ENCODE peak calls at places on chromosome 14, in eight cellular contexts. U is AG09319, N is D721Med, Z is GM12865, V is AG04450, P is dorsolateral prefrontal cortex, J is PC-9, G is omental fat pad. C is an unnamed sample.

GRCh38 chr14:38248629-38249028 is 7.3 kb downstream of the CLEC14A start:
- DNase-seq in U (no peak), N (no peak), Z (no peak), V (no peak), P (no peak), J (no peak), G (no peak), C (no peak)

GRCh38 chr14:41749425-41749824 is 142.7 kb downstream of the LRFN5 start:
- DNase-seq in U (no peak), N (no peak), Z (no peak), V (no peak), P (no peak), J (no peak), G (no peak), C (no peak)

GRCh38 chr14:50740858-50741257 is 72.8 kb upstream of the SAV1 start:
- DNase-seq in U (no peak), N (no peak), Z (no peak), V (no peak), P (no peak), J (no peak), G (no peak), C (no peak)

GRCh38 chr14:50364792-50365191 is 31.9 kb downstream of the CDKL1 start:
- DNase-seq in U (no peak), N (no peak), Z (no peak), V (no peak), P (no peak), J (no peak), G (no peak), C (no peak)

GRCh38 chr14:31543969-31544799 is 17.0 kb upstream of the NUBPL start:
- DNase-seq in U (no peak), N (no peak), Z (peak), V (no peak), P (no peak), J (no peak), G (no peak), C (no peak)

GRCh38 chr14:105143451-105144230 is 24.9 kb downstream of the JAG2 start:
- DNase-seq in U (no peak), N (no peak), Z (no peak), V (no peak), P (no peak), J (no peak), G (no peak), C (no peak)

GRCh38 chr14:35339761-35340406 is 47.7 kb downstream of the PSMA6 start:
- DNase-seq in U (no peak), N (no peak), Z (peak), V (no peak), P (no peak), J (no peak), G (no peak), C (no peak)

GRCh38 chr14:22561661-22562579 is 27.1 kb downstream of the DAD1 start:
- DNase-seq in U (no peak), N (no peak), Z (peak), V (no peak), P (no peak), J (no peak), G (no peak), C (no peak)

GRCh38 chr14:93970967-93971634 is 5.3 kb downstream of the ASB2 start:
- DNase-seq in U (no peak), N (no peak), Z (peak), V (no peak), P (no peak), J (no peak), G (no peak), C (no peak)

GRCh38 chr14:96260341-96260821 is 4.4 kb downstream of the BDKRB1 start:
- DNase-seq in U (peak), N (no peak), Z (no peak), V (no peak), P (no peak), J (no peak), G (no peak), C (peak)

GRCh38 chr14:105090493-105091334 is 25.5 kb upstream of the GPR132 start:
- DNase-seq in U (no peak), N (peak), Z (peak), V (no peak), P (peak), J (peak), G (peak), C (no peak)

GRCh38 chr14:105529506-105530445 is 3.4 kb downstream of the TMEM121 start:
- DNase-seq in U (no peak), N (no peak), Z (peak), V (no peak), P (no peak), J (no peak), G (no peak), C (no peak)

GRCh38 chr14:69605761-69606160 is 5.6 kb upstream of the SUSD6 start:
- DNase-seq in U (no peak), N (no peak), Z (no peak), V (no peak), P (no peak), J (no peak), G (no peak), C (no peak)

GRCh38 chr14:62138593-62138992 is 376.4 kb downstream of the SNAPC1 start:
- DNase-seq in U (no peak), N (no peak), Z (no peak), V (no peak), P (no peak), J (no peak), G (no peak), C (no peak)

GRCh38 chr14:21825147-21825743 is 151.6 kb upstream of the OR4E1 start:
- DNase-seq in U (no peak), N (no peak), Z (peak), V (no peak), P (no peak), J (no peak), G (no peak), C (no peak)

GRCh38 chr14:37168721-37169120 is 3.7 kb downstream of the SLC25A21 start:
- DNase-seq in U (no peak), N (no peak), Z (no peak), V (no peak), P (no peak), J (no peak), G (no peak), C (no peak)

GRCh38 chr14:99605299-99605961 is 1.4 kb upstream of the CCDC85C start:
- DNase-seq in U (peak), N (peak), Z (peak), V (no peak), P (peak), J (no peak), G (no peak), C (no peak)

GRCh38 chr14:38882533-38882932 is 220.5 kb downstream of the SEC23A start:
- DNase-seq in U (no peak), N (no peak), Z (no peak), V (no peak), P (no peak), J (no peak), G (no peak), C (no peak)

GRCh38 chr14:39266871-39267591 is 33.3 kb downstream of the MIA2 start:
- DNase-seq in U (peak), N (peak), Z (peak), V (peak), P (peak), J (peak), G (peak), C (no peak)

GRCh38 chr14:61151276-61151675 is 129.9 kb downstream of the TMEM30B start:
- DNase-seq in U (no peak), N (no peak), Z (no peak), V (no peak), P (no peak), J (no peak), G (no peak), C (no peak)

GRCh38 chr14:53569471-53569870 is 387.2 kb downstream of the BMP4 start:
- DNase-seq in U (no peak), N (no peak), Z (no peak), V (no peak), P (no peak), J (no peak), G (no peak), C (no peak)

GRCh38 chr14:103141117-103141796 is 18.0 kb downstream of the TNFAIP2 start:
- DNase-seq in U (no peak), N (peak), Z (peak), V (no peak), P (no peak), J (peak), G (no peak), C (no peak)

GRCh38 chr14:95471526-95472304 is 44.7 kb downstream of the SYNE3 start:
- DNase-seq in U (no peak), N (no peak), Z (no peak), V (no peak), P (no peak), J (no peak), G (no peak), C (no peak)

GRCh38 chr14:69933623-69934275 is 54.5 kb downstream of the SMOC1 start:
- DNase-seq in U (no peak), N (no peak), Z (no peak), V (no peak), P (no peak), J (no peak), G (no peak), C (no peak)

GRCh38 chr14:54498095-54498531 is 9.3 kb upstream of the GMFB start:
- DNase-seq in U (no peak), N (no peak), Z (no peak), V (no peak), P (no peak), J (no peak), G (no peak), C (no peak)

GRCh38 chr14:73616831-73617230 is 4.5 kb downstream of the ACOT6 start:
- DNase-seq in U (no peak), N (no peak), Z (no peak), V (no peak), P (no peak), J (no peak), G (no peak), C (no peak)

GRCh38 chr14:74618078-74618952 is 6.3 kb upstream of the LTBP2 start:
- DNase-seq in U (no peak), N (no peak), Z (peak), V (no peak), P (no peak), J (peak), G (no peak), C (no peak)

GRCh38 chr14:35789651-35790050 is 19.4 kb downstream of the RALGAPA1 start:
- DNase-seq in U (no peak), N (no peak), Z (peak), V (no peak), P (no peak), J (no peak), G (no peak), C (peak)

GRCh38 chr14:98548071-98548686 is 723.8 kb downstream of the BCL11B start:
- DNase-seq in U (no peak), N (no peak), Z (peak), V (no peak), P (no peak), J (no peak), G (no peak), C (no peak)

GRCh38 chr14:69052181-69052601 is 73.1 kb upstream of the ACTN1 start:
- DNase-seq in U (no peak), N (no peak), Z (no peak), V (no peak), P (no peak), J (no peak), G (no peak), C (no peak)

GRCh38 chr14:77026166-77026929 is 2.2 kb downstream of the IRF2BPL start:
- DNase-seq in U (no peak), N (no peak), Z (no peak), V (no peak), P (no peak), J (peak), G (no peak), C (no peak)

GRCh38 chr14:77024171-77024627 is 4.3 kb downstream of the IRF2BPL start:
- DNase-seq in U (no peak), N (no peak), Z (peak), V (no peak), P (no peak), J (no peak), G (no peak), C (no peak)

GRCh38 chr14:77022219-77022852 is 6.2 kb downstream of the IRF2BPL start:
- DNase-seq in U (no peak), N (no peak), Z (peak), V (no peak), P (no peak), J (no peak), G (no peak), C (no peak)

GRCh38 chr14:77025744-77026165 is 2.8 kb downstream of the IRF2BPL start:
- DNase-seq in U (no peak), N (no peak), Z (no peak), V (no peak), P (no peak), J (no peak), G (no peak), C (no peak)

DNA sequence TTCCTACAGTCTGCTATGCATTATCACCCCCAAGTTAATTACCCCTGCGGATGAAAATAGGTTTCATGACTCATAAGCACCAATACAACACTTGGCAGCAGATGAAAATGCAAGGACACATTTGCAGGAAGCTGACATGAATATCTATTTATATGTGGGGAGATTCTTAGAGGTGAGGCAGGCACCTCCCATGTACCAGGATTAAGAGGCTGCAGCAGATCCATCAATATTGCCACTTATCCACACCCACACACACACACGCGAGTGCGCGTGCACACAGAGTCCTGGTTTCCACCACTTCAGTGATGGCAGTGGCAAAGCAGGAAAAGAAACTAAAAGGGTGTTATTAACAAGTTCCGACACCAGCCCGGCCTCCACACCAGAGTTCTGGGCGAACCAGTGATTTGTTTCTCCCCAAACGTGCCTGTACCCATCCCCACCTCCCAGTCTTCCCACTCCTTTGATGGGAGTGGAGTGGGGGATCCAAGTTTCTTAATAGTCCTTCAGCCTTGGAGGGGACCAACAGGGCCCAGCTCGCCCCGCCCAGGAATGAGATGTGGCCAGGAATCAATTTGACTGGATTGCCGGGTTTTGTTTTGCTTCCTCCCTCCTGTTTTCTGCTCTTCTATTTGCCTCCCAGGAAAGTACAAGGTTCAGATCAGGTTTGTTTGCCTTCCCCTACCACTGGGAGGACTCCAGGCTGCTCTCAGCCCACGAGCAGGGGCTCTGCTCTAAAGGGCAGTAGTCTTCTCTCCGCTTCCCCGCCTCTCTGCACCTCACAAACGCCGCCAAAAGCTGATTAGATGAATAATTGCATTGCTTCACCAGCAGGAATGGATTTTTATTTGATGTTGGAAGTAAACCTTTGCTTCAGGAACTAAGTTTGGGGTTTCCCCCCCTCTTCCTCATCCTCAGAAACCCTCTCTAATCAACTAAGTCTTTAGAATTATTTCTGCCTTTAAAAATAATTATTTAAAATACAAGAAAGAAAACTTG is 5.2 kb downstream of the IRF2BPL start:
- DNase-seq in U (no peak), N (no peak), Z (no peak), V (no peak), P (no peak), J (no peak), G (no peak), C (no peak)
- TF ChIP-seq CTCF in U (peak), N (no peak), Z (no peak), V (peak), P (no peak), J (no peak), G (no peak), C (no peak)

GRCh38 chr14:101412741-101413140 is 148.6 kb upstream of the DIO3 start:
- DNase-seq in U (no peak), N (no peak), Z (no peak), V (no peak), P (no peak), J (peak), G (no peak), C (no peak)
- TF ChIP-seq CTCF in U (no peak), N (no peak), Z (no peak), V (no peak), P (no peak), J (no peak), G (no peak), C (no peak)

GRCh38 chr14:29030121-29030520 is 263.5 kb downstream of the FOXG1 start:
- DNase-seq in U (no peak), N (no peak), Z (no peak), V (no peak), P (no peak), J (no peak), G (no peak), C (no peak)

GRCh38 chr14:29028973-29029582 is 262.5 kb downstream of the FOXG1 start:
- DNase-seq in U (no peak), N (no peak), Z (no peak), V (no peak), P (no peak), J (no peak), G (no peak), C (no peak)

GRCh38 chr14:29035129-29035528 is 268.5 kb downstream of the FOXG1 start:
- DNase-seq in U (no peak), N (no peak), Z (no peak), V (no peak), P (no peak), J (no peak), G (no peak), C (no peak)

DNA sequence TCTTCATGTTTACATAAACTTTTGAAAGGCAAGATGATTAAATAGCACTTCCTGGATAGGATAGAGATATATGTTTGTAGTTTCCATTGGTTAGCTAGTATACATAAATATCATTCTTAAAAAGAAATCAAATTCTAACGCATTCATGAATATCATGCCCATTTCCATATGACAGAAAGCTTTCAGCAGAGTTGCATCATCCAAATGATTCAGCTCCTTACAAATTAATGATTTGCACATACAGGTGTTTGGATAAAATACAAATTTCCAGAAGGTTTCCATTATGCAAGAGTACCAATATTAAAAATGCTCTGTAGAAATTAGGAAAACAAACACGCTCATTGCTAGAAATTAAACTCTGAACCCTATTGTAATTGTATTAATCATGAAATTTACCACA is 264.4 kb downstream of the FOXG1 start:
- DNase-seq in U (no peak), N (no peak), Z (no peak), V (no peak), P (no peak), J (no peak), G (no peak), C (no peak)
- TF ChIP-seq CTCF in U (no peak), N (no peak), Z (no peak), V (no peak), P (no peak), J (no peak), G (no peak), C (no peak)

DNA sequence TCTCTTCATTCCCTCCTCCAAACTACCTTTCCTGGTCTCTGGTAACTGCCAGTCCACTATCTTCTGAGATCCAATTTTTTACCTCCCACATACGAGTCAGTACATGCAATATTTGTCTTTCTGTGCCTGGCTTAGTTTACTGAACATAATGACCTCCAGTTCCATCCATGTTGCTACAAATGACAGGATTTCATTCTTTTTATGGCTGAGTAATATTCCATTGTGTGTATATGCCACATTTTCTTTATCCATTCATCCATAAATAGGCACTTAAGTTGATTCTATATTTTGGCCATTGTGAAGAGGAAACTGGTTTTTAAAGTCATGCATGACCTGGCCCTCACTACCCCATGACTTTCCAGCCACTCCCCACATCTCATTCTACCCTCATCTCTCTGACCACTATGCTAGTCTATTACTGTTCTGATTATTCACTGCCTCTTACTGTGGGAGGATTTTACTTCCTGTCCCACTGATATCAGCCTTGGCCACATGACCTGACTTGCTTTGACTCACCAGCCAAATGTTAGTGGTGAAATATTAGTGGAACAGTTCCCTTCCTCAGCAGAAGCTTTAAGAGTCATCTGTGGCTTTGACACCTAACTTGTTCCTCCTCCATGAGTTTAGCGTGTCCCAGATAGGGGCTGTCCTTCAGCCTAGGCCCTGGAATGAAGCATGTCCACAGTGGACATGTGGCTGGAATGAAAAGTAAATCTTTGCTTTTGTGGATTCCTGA is 52.2 kb downstream of the GOLGA5 start:
- DNase-seq in U (no peak), N (no peak), Z (peak), V (no peak), P (no peak), J (no peak), G (no peak), C (peak)
- TF ChIP-seq CTCF in U (no peak), N (no peak), Z (no peak), V (no peak), P (no peak), J (no peak), G (no peak), C (no peak)

DNA sequence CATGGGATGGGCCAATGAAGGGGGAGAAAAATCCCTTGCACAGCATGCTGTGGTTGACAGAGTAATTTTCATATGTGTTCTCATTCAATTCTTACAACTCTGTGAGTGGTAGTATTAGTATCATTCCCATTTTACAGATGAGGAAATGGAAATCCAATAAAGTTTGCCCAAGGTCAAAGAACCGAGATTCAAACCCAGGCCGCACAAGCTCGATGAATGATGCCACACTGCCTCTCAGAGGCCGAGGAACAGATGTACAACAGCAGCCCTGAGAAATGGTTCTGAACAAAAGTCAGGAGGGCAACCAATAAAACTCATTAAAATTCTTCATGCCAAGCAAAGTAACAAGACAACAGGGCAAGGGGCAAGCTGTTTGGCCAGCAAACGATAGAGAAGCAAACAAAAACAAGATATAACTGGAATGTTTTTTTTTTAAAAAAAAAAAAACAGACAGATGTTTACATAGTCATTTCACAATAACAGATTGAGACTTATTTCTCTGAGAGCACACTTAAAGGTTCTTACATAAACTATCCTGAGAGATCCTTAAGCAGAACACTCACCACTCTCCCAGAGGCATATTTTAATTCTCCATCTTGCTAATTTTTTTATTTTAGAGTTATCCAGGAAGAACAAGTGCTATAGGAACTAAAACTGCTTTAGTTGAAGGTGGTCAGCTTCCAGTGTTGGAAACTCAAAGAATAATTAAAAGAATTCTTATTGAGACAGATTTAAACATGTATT is 85.8 kb downstream of the EXOC5 start:
- DNase-seq in U (no peak), N (peak), Z (peak), V (no peak), P (no peak), J (peak), G (no peak), C (no peak)
- TF ChIP-seq CTCF in U (peak), N (peak), Z (peak), V (peak), P (no peak), J (peak), G (no peak), C (peak)